ENCODE peak calls at places on chromosomes 7 and 10, in ten cellular contexts. A is GM20000, O is brain microvascular endothelial cell, R is cardiac fibroblast, E is cerebellar cortex, K is T-helper 9 cell, Q is pancreas, D is mammary epithelial cell, T is ELF-1, S is NCI-H1092. V is an unnamed sample.

GRCh38 chr10:52870562-52870961 is 98.0 kb upstream of the MBL2 start:
- DNase-seq in O (no peak), R (no peak), S (no peak), A (no peak), D (no peak), K (no peak), Q (no peak), E (no peak), T (no peak), V (no peak)

GRCh38 chr10:66167816-66168215 is 758.0 kb upstream of the LRRTM3 start:
- DNase-seq in A (no peak), Q (no peak), R (no peak), K (no peak), D (peak), T (no peak), E (no peak), O (peak), S (no peak), V (no peak)

GRCh38 chr10:11225935-11226334 is 208.3 kb downstream of the CELF2 start:
- DNase-seq in S (no peak), A (no peak), D (no peak), T (no peak), E (no peak), R (no peak), Q (no peak), K (peak), O (no peak), V (peak)

GRCh38 chr7:116180302-116180701 is 30.0 kb upstream of the TES start:
- DNase-seq in K (no peak), E (peak), S (peak), Q (no peak), O (peak), D (peak), R (peak), A (peak), T (peak), V (no peak)

GRCh38 chr10:74936577-74937445 is 110.4 kb downstream of the KAT6B start:
- DNase-seq in E (no peak), A (no peak), O (peak), R (peak), D (no peak), K (no peak), T (no peak), Q (no peak), S (no peak), V (no peak)

GRCh38 chr10:97796651-97797050 is 24.9 kb upstream of the SFRP5 start:
- DNase-seq in A (no peak), D (no peak), K (no peak), O (no peak), S (no peak), T (no peak), R (no peak), E (no peak), Q (no peak), V (no peak)

GRCh38 chr10:106440355-106440754 is 724.2 kb downstream of the SORCS1 start:
- DNase-seq in T (no peak), R (no peak), O (no peak), E (no peak), K (no peak), S (no peak), A (no peak), Q (no peak), D (no peak), V (no peak)

GRCh38 chr10:129090618-129091366 is 376.2 kb upstream of the MGMT start:
- DNase-seq in R (peak), O (no peak), A (no peak), E (no peak), D (no peak), K (no peak), Q (no peak), T (no peak), S (no peak), V (no peak)

GRCh38 chr7:34069676-34070075 is 164.3 kb downstream of the BMPER start:
- DNase-seq in D (peak), A (no peak), T (no peak), Q (no peak), R (peak), E (no peak), K (no peak), O (peak), S (no peak), V (no peak)

GRCh38 chr10:25382029-25382810 is 207.4 kb downstream of the GPR158 start:
- DNase-seq in O (no peak), R (peak), Q (no peak), K (no peak), S (no peak), D (no peak), A (no peak), T (no peak), E (peak), V (no peak)

GRCh38 chr7:117158941-117159705 is 163.7 kb downstream of the WNT2 start:
- DNase-seq in O (no peak), R (peak), A (no peak), E (no peak), K (no peak), Q (no peak), S (no peak), T (no peak), D (no peak), V (no peak)

GRCh38 chr10:94000638-94001420 is 7.1 kb downstream of the PLCE1 start:
- DNase-seq in S (no peak), Q (no peak), R (peak), K (no peak), E (no peak), A (no peak), D (no peak), T (no peak), O (no peak), V (no peak)

GRCh38 chr10:58943234-58943633 is 233.2 kb upstream of the PHYHIPL start:
- DNase-seq in R (no peak), K (no peak), E (no peak), A (no peak), T (no peak), Q (no peak), S (no peak), D (no peak), O (peak), V (no peak)

GRCh38 chr10:127198307-127198706 is 1.9 kb upstream of the INSYN2A start:
- DNase-seq in Q (no peak), A (no peak), R (no peak), E (no peak), D (no peak), K (no peak), T (no peak), O (no peak), S (no peak), V (no peak)

GRCh38 chr10:32410569-32410968 is 35.4 kb upstream of the CCDC7 start:
- DNase-seq in Q (no peak), O (no peak), S (no peak), K (no peak), A (no peak), D (no peak), T (no peak), E (no peak), R (no peak), V (no peak)

GRCh38 chr10:120414946-120415345 is 42.1 kb upstream of the PLPP4 start:
- DNase-seq in E (no peak), S (no peak), K (no peak), O (no peak), Q (no peak), T (no peak), D (no peak), A (no peak), R (no peak), V (no peak)

GRCh38 chr10:120578123-120578522 is 121.1 kb downstream of the PLPP4 start:
- DNase-seq in O (no peak), E (no peak), S (no peak), K (no peak), D (no peak), T (no peak), A (no peak), R (no peak), Q (no peak), V (no peak)

GRCh38 chr10:42992957-42993390 is 83.9 kb upstream of the RET start:
- DNase-seq in K (no peak), R (no peak), D (no peak), A (no peak), T (no peak), E (no peak), O (no peak), Q (no peak), S (no peak), V (no peak)

GRCh38 chr10:56360583-56360966 is 484 bp downstream of the ZWINT start:
- DNase-seq in O (no peak), Q (no peak), S (no peak), R (no peak), D (no peak), K (no peak), T (peak), A (no peak), E (no peak), V (no peak)

GRCh38 chr10:68721673-68721963 is 579 bp downstream of the CCAR1 start:
- DNase-seq in A (peak), O (no peak), Q (no peak), T (no peak), D (no peak), R (no peak), E (no peak), S (no peak), K (no peak), V (no peak)

GRCh38 chr10:34018129-34018528 is 683.7 kb upstream of the NRP1 start:
- DNase-seq in O (peak), T (no peak), S (no peak), K (no peak), D (no peak), A (no peak), R (no peak), E (no peak), Q (no peak), V (no peak)

GRCh38 chr7:28473567-28474266 is 61.4 kb downstream of the CREB5 start:
- DNase-seq in K (no peak), E (no peak), R (no peak), D (no peak), A (no peak), O (no peak), S (no peak), T (no peak), Q (no peak), V (no peak)

GRCh38 chr7:93238748-93239147 is 6.6 kb downstream of the VPS50 start:
- DNase-seq in K (no peak), A (no peak), S (no peak), T (no peak), R (no peak), Q (no peak), D (no peak), E (no peak), O (no peak), V (no peak)

GRCh38 chr7:29809533-29810155 is 3.3 kb downstream of the WIPF3 start:
- DNase-seq in S (no peak), K (no peak), O (no peak), D (no peak), R (no peak), Q (no peak), A (no peak), T (no peak), E (no peak), V (no peak)

GRCh38 chr7:107715531-107715930 is 28.4 kb upstream of the CBLL1 start:
- DNase-seq in E (no peak), A (no peak), O (peak), R (no peak), Q (no peak), T (no peak), S (no peak), D (peak), K (no peak), V (no peak)

GRCh38 chr10:78203915-78204818 is 170.5 kb downstream of the RPS24 start:
- DNase-seq in O (no peak), S (peak), A (no peak), K (no peak), Q (no peak), R (peak), D (no peak), T (no peak), E (no peak), V (no peak)

GRCh38 chr10:125843603-125844329 is 20.4 kb downstream of the BCCIP start:
- DNase-seq in A (no peak), T (no peak), E (no peak), O (no peak), D (no peak), S (no peak), R (no peak), Q (no peak), K (no peak), V (no peak)

GRCh38 chr10:70845261-70845660 is 29.5 kb downstream of the SGPL1 start:
- DNase-seq in T (no peak), K (no peak), Q (no peak), A (no peak), S (no peak), D (no peak), E (no peak), O (no peak), R (no peak), V (no peak)

GRCh38 chr10:615583-616152 is 73.8 kb downstream of the DIP2C start:
- DNase-seq in K (no peak), O (peak), R (peak), D (peak), E (no peak), S (no peak), Q (peak), A (no peak), T (no peak), V (no peak)

GRCh38 chr7:65746398-65746669 is 126.5 kb upstream of the VKORC1L1 start:
- DNase-seq in K (no peak), O (peak), D (no peak), Q (no peak), T (no peak), S (no peak), E (no peak), R (peak), A (no peak), V (no peak)